ENCODE peak calls at places on chromosome 15, in eight cellular contexts. One of them, this sample, is unnamed.

GRCh38 chr15:57751177-57751800 is 44.8 kb downstream of the POLR2M start:
- DNase-seq in heart left ventricle: no peak
- DNase-seq in GM10248: peak
- DNase-seq in OCI-LY7: peak
- DNase-seq in glutamatergic neuron: no peak
- DNase-seq in uterus: no peak
- DNase-seq in GM13976: peak
- DNase-seq in IMR-90: peak
- DNase-seq in this sample: no peak

GRCh38 chr15:92813440-92813839 is 86.7 kb upstream of the CHD2 start:
- DNase-seq in heart left ventricle: no peak
- DNase-seq in GM13976: no peak
- DNase-seq in uterus: no peak
- DNase-seq in OCI-LY7: no peak
- DNase-seq in glutamatergic neuron: no peak
- DNase-seq in GM10248: no peak
- DNase-seq in IMR-90: no peak
- DNase-seq in this sample: no peak

GRCh38 chr15:31004220-31004733 is 12.8 kb upstream of the MTMR10 start:
- DNase-seq in uterus: no peak
- DNase-seq in heart left ventricle: peak
- DNase-seq in OCI-LY7: peak
- DNase-seq in glutamatergic neuron: no peak
- DNase-seq in IMR-90: no peak
- DNase-seq in GM13976: peak
- DNase-seq in GM10248: peak
- DNase-seq in this sample: no peak

GRCh38 chr15:44654858-44655257 is 8.6 kb downstream of the SPG11 start:
- DNase-seq in heart left ventricle: no peak
- DNase-seq in OCI-LY7: no peak
- DNase-seq in IMR-90: peak
- DNase-seq in GM13976: no peak
- DNase-seq in glutamatergic neuron: no peak
- DNase-seq in uterus: no peak
- DNase-seq in GM10248: no peak
- DNase-seq in this sample: no peak

GRCh38 chr15:95556866-95557225 is 773.7 kb upstream of the NR2F2 start:
- DNase-seq in glutamatergic neuron: no peak
- DNase-seq in uterus: no peak
- DNase-seq in GM13976: no peak
- DNase-seq in heart left ventricle: no peak
- DNase-seq in GM10248: no peak
- DNase-seq in OCI-LY7: no peak
- DNase-seq in IMR-90: no peak
- DNase-seq in this sample: peak

GRCh38 chr15:82540055-82540983 is at the start of gene RPS17:
- DNase-seq in heart left ventricle: peak
- DNase-seq in GM13976: peak
- DNase-seq in IMR-90: peak
- DNase-seq in GM10248: peak
- DNase-seq in OCI-LY7: peak
- DNase-seq in glutamatergic neuron: peak
- DNase-seq in uterus: peak
- DNase-seq in this sample: peak

GRCh38 chr15:80605591-80606150 is 89.4 kb upstream of the ABHD17C start:
- DNase-seq in heart left ventricle: no peak
- DNase-seq in uterus: no peak
- DNase-seq in GM10248: no peak
- DNase-seq in GM13976: no peak
- DNase-seq in IMR-90: no peak
- DNase-seq in OCI-LY7: no peak
- DNase-seq in glutamatergic neuron: no peak
- DNase-seq in this sample: no peak

GRCh38 chr15:53534105-53534839 is 225.2 kb downstream of the WDR72 start:
- DNase-seq in GM10248: no peak
- DNase-seq in glutamatergic neuron: no peak
- DNase-seq in uterus: no peak
- DNase-seq in GM13976: no peak
- DNase-seq in heart left ventricle: no peak
- DNase-seq in IMR-90: no peak
- DNase-seq in OCI-LY7: no peak
- DNase-seq in this sample: no peak

GRCh38 chr15:96324192-96324895 is 6.2 kb upstream of the NR2F2 start:
- DNase-seq in IMR-90: peak
- DNase-seq in heart left ventricle: no peak
- DNase-seq in GM10248: no peak
- DNase-seq in OCI-LY7: no peak
- DNase-seq in glutamatergic neuron: no peak
- DNase-seq in uterus: peak
- DNase-seq in GM13976: no peak
- DNase-seq in this sample: peak

GRCh38 chr15:34769711-34770110 is 14.9 kb upstream of the GJD2 start:
- DNase-seq in OCI-LY7: no peak
- DNase-seq in glutamatergic neuron: no peak
- DNase-seq in uterus: no peak
- DNase-seq in GM13976: no peak
- DNase-seq in heart left ventricle: no peak
- DNase-seq in IMR-90: no peak
- DNase-seq in GM10248: no peak
- DNase-seq in this sample: no peak

GRCh38 chr15:81284256-81285031 is 39.5 kb downstream of the STARD5 start:
- DNase-seq in OCI-LY7: peak
- DNase-seq in GM10248: no peak
- DNase-seq in GM13976: no peak
- DNase-seq in uterus: no peak
- DNase-seq in IMR-90: no peak
- DNase-seq in glutamatergic neuron: no peak
- DNase-seq in heart left ventricle: no peak
- DNase-seq in this sample: no peak

GRCh38 chr15:48493084-48493762 is 152.3 kb downstream of the FBN1 start:
- DNase-seq in OCI-LY7: no peak
- DNase-seq in GM13976: no peak
- DNase-seq in glutamatergic neuron: no peak
- DNase-seq in GM10248: no peak
- DNase-seq in heart left ventricle: no peak
- DNase-seq in IMR-90: peak
- DNase-seq in uterus: peak
- DNase-seq in this sample: no peak

GRCh38 chr15:76342382-76343201 is 6.0 kb downstream of the ISL2 start:
- DNase-seq in OCI-LY7: no peak
- DNase-seq in GM13976: peak
- DNase-seq in heart left ventricle: no peak
- DNase-seq in uterus: no peak
- DNase-seq in GM10248: no peak
- DNase-seq in IMR-90: no peak
- DNase-seq in glutamatergic neuron: peak
- DNase-seq in this sample: no peak

GRCh38 chr15:81222007-81222406 is 25.3 kb downstream of the IL16 start:
- DNase-seq in OCI-LY7: no peak
- DNase-seq in glutamatergic neuron: no peak
- DNase-seq in IMR-90: no peak
- DNase-seq in heart left ventricle: no peak
- DNase-seq in GM10248: no peak
- DNase-seq in uterus: no peak
- DNase-seq in GM13976: no peak
- DNase-seq in this sample: no peak

GRCh38 chr15:88029696-88030095 is 226.8 kb downstream of the NTRK3 start:
- DNase-seq in OCI-LY7: no peak
- DNase-seq in uterus: no peak
- DNase-seq in IMR-90: no peak
- DNase-seq in GM10248: no peak
- DNase-seq in glutamatergic neuron: no peak
- DNase-seq in heart left ventricle: no peak
- DNase-seq in GM13976: no peak
- DNase-seq in this sample: no peak

GRCh38 chr15:68349173-68349572 is 71.6 kb downstream of the FEM1B start:
- DNase-seq in GM13976: no peak
- DNase-seq in uterus: no peak
- DNase-seq in OCI-LY7: no peak
- DNase-seq in glutamatergic neuron: no peak
- DNase-seq in heart left ventricle: no peak
- DNase-seq in IMR-90: no peak
- DNase-seq in GM10248: no peak
- DNase-seq in this sample: no peak

GRCh38 chr15:86555114-86555513 is 475.4 kb downstream of the AGBL1 start:
- DNase-seq in OCI-LY7: no peak
- DNase-seq in glutamatergic neuron: no peak
- DNase-seq in GM13976: no peak
- DNase-seq in uterus: no peak
- DNase-seq in GM10248: no peak
- DNase-seq in heart left ventricle: no peak
- DNase-seq in IMR-90: no peak
- DNase-seq in this sample: no peak

GRCh38 chr15:77060560-77060959 is 10.3 kb downstream of the TSPAN3 start:
- DNase-seq in GM13976: no peak
- DNase-seq in uterus: no peak
- DNase-seq in heart left ventricle: no peak
- DNase-seq in OCI-LY7: no peak
- DNase-seq in GM10248: no peak
- DNase-seq in IMR-90: peak
- DNase-seq in glutamatergic neuron: no peak
- DNase-seq in this sample: no peak

GRCh38 chr15:70120954-70121655 is 23.4 kb upstream of the TLE3 start:
- DNase-seq in IMR-90: no peak
- DNase-seq in OCI-LY7: no peak
- DNase-seq in heart left ventricle: no peak
- DNase-seq in GM10248: no peak
- DNase-seq in GM13976: no peak
- DNase-seq in glutamatergic neuron: no peak
- DNase-seq in uterus: no peak
- DNase-seq in this sample: no peak

GRCh38 chr15:88635343-88635742 is 3.5 kb upstream of the ISG20 start:
- DNase-seq in GM10248: no peak
- DNase-seq in glutamatergic neuron: no peak
- DNase-seq in heart left ventricle: no peak
- DNase-seq in OCI-LY7: peak
- DNase-seq in IMR-90: no peak
- DNase-seq in uterus: no peak
- DNase-seq in GM13976: no peak
- DNase-seq in this sample: no peak

GRCh38 chr15:68801572-68802148 is 19.0 kb downstream of the ANP32A start:
- DNase-seq in heart left ventricle: no peak
- DNase-seq in glutamatergic neuron: no peak
- DNase-seq in IMR-90: no peak
- DNase-seq in GM13976: no peak
- DNase-seq in OCI-LY7: no peak
- DNase-seq in uterus: no peak
- DNase-seq in GM10248: no peak
- DNase-seq in this sample: no peak

GRCh38 chr15:77042245-77042644 is 28.7 kb downstream of the TSPAN3 start:
- DNase-seq in OCI-LY7: no peak
- DNase-seq in glutamatergic neuron: no peak
- DNase-seq in GM13976: no peak
- DNase-seq in uterus: no peak
- DNase-seq in heart left ventricle: no peak
- DNase-seq in GM10248: no peak
- DNase-seq in IMR-90: no peak
- DNase-seq in this sample: no peak

GRCh38 chr15:90869601-90870353 is 1.4 kb downstream of the FURIN start:
- DNase-seq in OCI-LY7: peak
- DNase-seq in GM10248: no peak
- DNase-seq in glutamatergic neuron: no peak
- DNase-seq in heart left ventricle: peak
- DNase-seq in uterus: peak
- DNase-seq in GM13976: no peak
- DNase-seq in IMR-90: peak
- DNase-seq in this sample: peak

GRCh38 chr15:62495670-62496328 is 330.7 kb upstream of the C2CD4B start:
- DNase-seq in GM13976: no peak
- DNase-seq in OCI-LY7: no peak
- DNase-seq in uterus: peak
- DNase-seq in IMR-90: peak
- DNase-seq in glutamatergic neuron: no peak
- DNase-seq in heart left ventricle: no peak
- DNase-seq in GM10248: no peak
- DNase-seq in this sample: peak

GRCh38 chr15:98596131-98596530 is 52.2 kb upstream of the IGF1R start:
- DNase-seq in OCI-LY7: no peak
- DNase-seq in glutamatergic neuron: no peak
- DNase-seq in heart left ventricle: no peak
- DNase-seq in uterus: no peak
- DNase-seq in IMR-90: no peak
- DNase-seq in GM10248: no peak
- DNase-seq in GM13976: no peak
- DNase-seq in this sample: no peak

GRCh38 chr15:79593119-79593869 is 161.2 kb downstream of the MINAR1 start:
- DNase-seq in glutamatergic neuron: no peak
- DNase-seq in uterus: no peak
- DNase-seq in OCI-LY7: peak
- DNase-seq in GM10248: no peak
- DNase-seq in IMR-90: peak
- DNase-seq in heart left ventricle: no peak
- DNase-seq in GM13976: no peak
- DNase-seq in this sample: no peak
- TF ChIP-seq CTCF in glutamatergic neuron: peak
- TF ChIP-seq CTCF in uterus: no peak
- TF ChIP-seq CTCF in OCI-LY7: peak
- TF ChIP-seq CTCF in GM10248: peak
- TF ChIP-seq CTCF in IMR-90: peak
- TF ChIP-seq CTCF in heart left ventricle: no peak
- TF ChIP-seq CTCF in GM13976: no peak
- TF ChIP-seq CTCF in this sample: no peak

GRCh38 chr15:94247789-94248638 is 16.7 kb downstream of the MCTP2 start:
- DNase-seq in GM13976: no peak
- DNase-seq in GM10248: no peak
- DNase-seq in uterus: no peak
- DNase-seq in IMR-90: no peak
- DNase-seq in OCI-LY7: no peak
- DNase-seq in glutamatergic neuron: no peak
- DNase-seq in heart left ventricle: no peak
- DNase-seq in this sample: no peak
- TF ChIP-seq CTCF in GM13976: no peak
- TF ChIP-seq CTCF in GM10248: no peak
- TF ChIP-seq CTCF in uterus: no peak
- TF ChIP-seq CTCF in IMR-90: no peak
- TF ChIP-seq CTCF in OCI-LY7: no peak
- TF ChIP-seq CTCF in glutamatergic neuron: no peak
- TF ChIP-seq CTCF in heart left ventricle: no peak
- TF ChIP-seq CTCF in this sample: no peak

DNA sequence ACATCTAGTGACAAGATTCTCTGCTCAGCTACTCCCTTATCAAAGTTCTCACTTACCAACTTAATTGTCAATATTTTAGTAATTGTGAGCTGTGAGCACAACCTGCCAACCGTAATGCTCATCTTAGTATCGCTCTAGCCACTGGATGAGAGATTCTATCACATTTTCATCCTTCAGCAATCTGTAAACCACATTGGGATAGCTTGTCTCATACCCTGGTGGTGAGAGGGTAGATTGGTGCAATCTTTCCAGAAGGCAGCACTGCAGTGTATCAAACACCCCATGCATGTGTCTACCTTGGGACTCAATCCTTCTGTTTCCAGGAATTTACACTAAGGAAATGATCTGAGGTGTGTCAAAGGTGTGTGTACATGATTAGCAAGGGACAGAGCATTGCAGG is 18.9 kb upstream of the ATP8B4 start:
- DNase-seq in GM10248: no peak
- DNase-seq in glutamatergic neuron: no peak
- DNase-seq in heart left ventricle: no peak
- DNase-seq in uterus: no peak
- DNase-seq in OCI-LY7: no peak
- DNase-seq in GM13976: no peak
- DNase-seq in IMR-90: peak
- DNase-seq in this sample: no peak
- TF ChIP-seq CTCF in GM10248: no peak
- TF ChIP-seq CTCF in glutamatergic neuron: no peak
- TF ChIP-seq CTCF in heart left ventricle: no peak
- TF ChIP-seq CTCF in uterus: no peak
- TF ChIP-seq CTCF in OCI-LY7: no peak
- TF ChIP-seq CTCF in GM13976: no peak
- TF ChIP-seq CTCF in IMR-90: peak
- TF ChIP-seq CTCF in this sample: no peak

GRCh38 chr15:66707310-66708160 is 5.5 kb downstream of the SMAD6 start:
- DNase-seq in heart left ventricle: no peak
- DNase-seq in GM10248: no peak
- DNase-seq in OCI-LY7: no peak
- DNase-seq in IMR-90: peak
- DNase-seq in uterus: peak
- DNase-seq in glutamatergic neuron: peak
- DNase-seq in GM13976: no peak
- DNase-seq in this sample: no peak
- TF ChIP-seq CTCF in heart left ventricle: no peak
- TF ChIP-seq CTCF in GM10248: no peak
- TF ChIP-seq CTCF in OCI-LY7: no peak
- TF ChIP-seq CTCF in IMR-90: peak
- TF ChIP-seq CTCF in uterus: peak
- TF ChIP-seq CTCF in glutamatergic neuron: no peak
- TF ChIP-seq CTCF in GM13976: no peak
- TF ChIP-seq CTCF in this sample: no peak